ENCODE peak calls at places on chromosomes 16 and 17, in seven cellular contexts. Y is A549, U is K562, J is SK-N-SH, L is HCT116, G is HL-60, P is Panc1. A is an unnamed sample.

GRCh38 chr16:8505327-8505991 is 84.9 kb downstream of the TMEM114 start:
- DNase-seq in G (no peak), Y (no peak), L (no peak), P (no peak), J (no peak), U (no peak), A (peak)

GRCh38 chr16:72876981-72877373 is 171.0 kb downstream of the ZFHX3 start:
- DNase-seq in L (no peak), Y (no peak), J (no peak), P (no peak), U (no peak), G (no peak), A (no peak)

GRCh38 chr16:30896203-30896889 is at the start of gene CTF1:
- DNase-seq in L (peak), P (no peak), Y (no peak), U (peak), J (peak), G (no peak), A (peak)

GRCh38 chr17:42131971-42132370 is 9.4 kb downstream of the HSPB9 start:
- DNase-seq in J (no peak), P (no peak), U (no peak), Y (no peak), L (no peak), G (no peak), A (no peak)

GRCh38 chr17:73870035-73870434 is 225.8 kb upstream of the SDK2 start:
- DNase-seq in J (no peak), L (no peak), P (no peak), G (no peak), Y (no peak), U (no peak), A (no peak)

GRCh38 chr16:31094088-31094423 is 541 bp downstream of the VKORC1 start:
- DNase-seq in G (no peak), U (no peak), Y (no peak), P (no peak), J (peak), L (no peak), A (peak)

GRCh38 chr16:73196670-73197069 is 148.7 kb upstream of the ZFHX3 start:
- DNase-seq in G (peak), L (peak), P (peak), Y (peak), J (peak), U (peak), A (peak)

GRCh38 chr17:11668633-11669032 is 70.4 kb downstream of the DNAH9 start:
- DNase-seq in J (no peak), L (no peak), Y (no peak), G (no peak), U (no peak), P (no peak), A (peak)

GRCh38 chr16:19415461-19415860 is 2.2 kb upstream of the TMC5 start:
- DNase-seq in U (no peak), Y (no peak), G (no peak), L (no peak), P (no peak), J (no peak), A (no peak)

GRCh38 chr17:80284631-80285030 is 24.0 kb downstream of the RNF213 start:
- DNase-seq in Y (no peak), J (peak), L (no peak), G (peak), P (no peak), U (peak), A (peak)

GRCh38 chr17:6104956-6105355 is 34.8 kb downstream of the WSCD1 start:
- DNase-seq in P (no peak), J (no peak), Y (no peak), G (no peak), U (no peak), L (no peak), A (no peak)

GRCh38 chr17:73138541-73139138 is 26.2 kb upstream of the SSTR2 start:
- DNase-seq in Y (no peak), L (no peak), J (no peak), G (no peak), P (no peak), U (no peak), A (no peak)

GRCh38 chr16:49918257-49918656 is 62.3 kb upstream of the ZNF423 start:
- DNase-seq in U (peak), L (no peak), J (no peak), Y (no peak), G (no peak), P (no peak), A (peak)

GRCh38 chr17:55962931-55963378 is 190.3 kb upstream of the ANKFN1 start:
- DNase-seq in P (no peak), L (no peak), G (peak), J (no peak), U (no peak), Y (no peak), A (no peak)

GRCh38 chr17:6797718-6798351 is 21.8 kb downstream of the FBXO39 start:
- DNase-seq in G (no peak), Y (no peak), U (no peak), J (no peak), P (no peak), L (no peak), A (no peak)

GRCh38 chr16:8848231-8848938 is 20.4 kb downstream of the CARHSP1 start:
- DNase-seq in U (no peak), J (peak), G (no peak), Y (no peak), L (no peak), P (no peak), A (no peak)

GRCh38 chr16:47461598-47462266 is 601 bp downstream of the PHKB start:
- DNase-seq in J (peak), P (peak), G (peak), U (peak), Y (peak), L (peak), A (peak)

GRCh38 chr17:13584701-13585080 is 17.0 kb downstream of the HS3ST3A1 start:
- DNase-seq in U (no peak), P (no peak), J (no peak), Y (no peak), G (no peak), L (no peak), A (no peak)

DNA sequence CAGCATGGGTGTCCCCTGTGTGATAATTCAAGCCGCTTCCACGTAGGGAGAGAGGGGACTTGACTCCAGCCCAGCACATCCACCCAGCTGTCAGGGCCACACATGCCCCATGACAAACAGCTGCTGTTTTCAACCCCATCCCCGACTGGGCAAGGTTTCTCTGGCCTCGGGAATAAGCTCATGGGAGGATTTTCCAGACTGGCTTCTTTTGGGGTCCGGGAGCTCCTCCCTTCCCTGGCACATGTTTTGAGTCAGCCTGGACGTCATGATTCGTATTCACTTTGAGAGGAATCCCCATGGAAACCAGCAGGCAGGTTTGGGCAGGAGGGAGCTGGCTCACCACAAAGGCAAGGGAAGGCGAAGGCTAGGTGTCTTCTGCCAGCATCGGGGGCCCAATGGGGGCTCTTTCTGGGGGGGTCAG is 156.4 kb downstream of the CMIP start:
- DNase-seq in L (no peak), J (peak), U (no peak), P (no peak), Y (peak), G (no peak), A (no peak)
- TF ChIP-seq REST in L (no peak), J (no peak), U (no peak), P (no peak), Y (no peak), G (no peak), A (no peak)

DNA sequence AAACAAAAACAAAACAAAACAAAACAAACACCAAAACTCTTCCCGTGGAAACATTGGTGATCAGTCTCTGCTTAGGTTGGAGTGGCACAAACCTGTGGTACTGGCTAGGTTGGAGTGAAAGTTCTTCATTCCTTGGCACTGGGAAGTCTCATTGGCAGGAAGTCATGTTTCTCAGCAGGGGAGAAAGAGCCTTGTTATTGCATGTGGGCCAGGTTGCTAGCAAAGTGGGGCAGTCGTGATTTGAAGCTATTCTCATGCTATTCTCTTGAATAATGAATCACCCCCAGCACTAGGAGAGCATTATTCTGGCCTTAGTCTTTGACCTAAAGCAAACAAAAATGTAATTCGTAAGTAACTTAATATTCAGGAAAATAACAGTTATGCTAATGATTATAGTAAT is 24.3 kb upstream of the B4GALNT2 start:
- DNase-seq in J (no peak), Y (peak), L (no peak), U (no peak), P (no peak), G (no peak), A (peak)
- TF ChIP-seq REST in J (no peak), Y (no peak), L (no peak), U (no peak), P (no peak), G (no peak), A (no peak)

GRCh38 chr16:56950881-56951771 is 10.6 kb upstream of the CETP start:
- DNase-seq in Y (peak), L (no peak), J (peak), U (peak), P (no peak), G (peak), A (peak)
- TF ChIP-seq REST in Y (no peak), L (no peak), J (no peak), U (no peak), P (no peak), G (no peak), A (no peak)

GRCh38 chr17:57085448-57086068 is 512 bp downstream of the AKAP1 start:
- DNase-seq in U (peak), L (no peak), J (peak), G (peak), P (no peak), Y (peak), A (peak)
- TF ChIP-seq REST in U (no peak), L (no peak), J (no peak), G (no peak), P (no peak), Y (no peak), A (no peak)

GRCh38 chr17:44708401-44709263 is at the start of gene DBF4B:
- DNase-seq in U (peak), J (peak), G (peak), L (peak), Y (peak), P (peak), A (peak)
- TF ChIP-seq REST in U (no peak), J (peak), G (peak), L (no peak), Y (peak), P (no peak), A (no peak)

A was measured in GM23338.